ENCODE peak calls at places on chromosomes 4 and X, in ten cellular contexts. F is body of pancreas, Q is endothelial cell of umbilical vein, L is transverse colon, M is heart left ventricle, B is tibial nerve, D is ovary, P is adrenal gland, I is HCT116, K is uterus. R is an unnamed sample.
A peak's percentile ranks its signal among the peaks of the same experiment; 100 is the strongest.

GRCh38 chrX:46308106-46308505 is 237.1 kb downstream of the ZNF674 start:
- DNase-seq in D (no peak), I (no peak), F (no peak), Q (no peak), P (no peak), B (no peak), M (no peak), K (no peak), L (no peak), R (no peak)

GRCh38 chr4:20203508-20203907 is 48.2 kb upstream of the SLIT2 start:
- DNase-seq in M (no peak), K (no peak), P (no peak), D (no peak), L (no peak), I (no peak), F (no peak), Q (peak; percentile 6), B (no peak), R (no peak)

GRCh38 chrX:15946783-15947550 is 92.4 kb upstream of the AP1S2 start:
- DNase-seq in D (no peak), M (no peak), L (no peak), B (no peak), I (no peak), F (no peak), Q (no peak), P (no peak), K (no peak), R (no peak)

GRCh38 chr4:59712474-59712873 is 1487.7 kb upstream of the ADGRL3 start:
- DNase-seq in K (no peak), I (no peak), M (no peak), F (no peak), P (no peak), L (no peak), B (no peak), D (no peak), Q (no peak), R (no peak)

GRCh38 chr4:121998024-121998423 is 46.2 kb upstream of the TRPC3 start:
- DNase-seq in L (no peak), F (no peak), K (no peak), B (no peak), D (no peak), M (no peak), Q (no peak), I (no peak), P (no peak), R (no peak)

GRCh38 chr4:25844957-25845712 is 17.7 kb downstream of the SEL1L3 start:
- DNase-seq in B (no peak), K (no peak), F (no peak), Q (no peak), M (no peak), D (no peak), P (no peak), L (no peak), I (no peak), R (no peak)

GRCh38 chr4:92106816-92107215 is 196.9 kb upstream of the GRID2 start:
- DNase-seq in M (no peak), F (no peak), Q (no peak), B (no peak), I (no peak), D (no peak), K (no peak), P (no peak), L (no peak), R (no peak)

GRCh38 chr4:53068755-53069154 is 206.6 kb downstream of the RASL11B start:
- DNase-seq in I (no peak), K (no peak), Q (no peak), F (no peak), P (peak; percentile 41), M (no peak), D (no peak), L (no peak), B (no peak), R (no peak)

GRCh38 chr4:48939785-48940184 is 33.2 kb upstream of the OCIAD2 start:
- DNase-seq in I (no peak), P (peak; percentile 72), L (no peak), F (no peak), D (no peak), K (no peak), M (no peak), B (no peak), Q (peak; percentile 92), R (no peak)

GRCh38 chrX:80747832-80748231 is 61.8 kb downstream of the BRWD3 start:
- DNase-seq in M (no peak), P (no peak), B (no peak), Q (no peak), I (no peak), L (no peak), D (no peak), K (no peak), F (no peak), R (no peak)

GRCh38 chr4:85039526-85039925 is 73.0 kb upstream of the WDFY3 start:
- DNase-seq in D (no peak), Q (no peak), L (no peak), P (no peak), F (no peak), I (peak; percentile 22), B (no peak), M (no peak), K (no peak), R (no peak)

GRCh38 chrX:3717742-3718420 is 4.4 kb upstream of the PRKX start:
- DNase-seq in F (no peak), P (no peak), D (no peak), I (no peak), B (no peak), M (no peak), K (no peak), Q (no peak), L (no peak), R (no peak)

GRCh38 chr4:105634402-105634801 is 74.1 kb downstream of the INTS12 start:
- DNase-seq in B (no peak), K (no peak), L (no peak), Q (no peak), D (no peak), I (no peak), M (no peak), P (no peak), F (no peak), R (no peak)
- H3K4me3 ChIP-seq in B (no peak overlapping the region), K (no peak overlapping the region), L (no peak overlapping the region), Q (no peak overlapping the region), D (no peak overlapping the region), I (no peak overlapping the region), M (no peak overlapping the region), P (no peak overlapping the region), F (no peak overlapping the region), R (no peak overlapping the region)

DNA sequence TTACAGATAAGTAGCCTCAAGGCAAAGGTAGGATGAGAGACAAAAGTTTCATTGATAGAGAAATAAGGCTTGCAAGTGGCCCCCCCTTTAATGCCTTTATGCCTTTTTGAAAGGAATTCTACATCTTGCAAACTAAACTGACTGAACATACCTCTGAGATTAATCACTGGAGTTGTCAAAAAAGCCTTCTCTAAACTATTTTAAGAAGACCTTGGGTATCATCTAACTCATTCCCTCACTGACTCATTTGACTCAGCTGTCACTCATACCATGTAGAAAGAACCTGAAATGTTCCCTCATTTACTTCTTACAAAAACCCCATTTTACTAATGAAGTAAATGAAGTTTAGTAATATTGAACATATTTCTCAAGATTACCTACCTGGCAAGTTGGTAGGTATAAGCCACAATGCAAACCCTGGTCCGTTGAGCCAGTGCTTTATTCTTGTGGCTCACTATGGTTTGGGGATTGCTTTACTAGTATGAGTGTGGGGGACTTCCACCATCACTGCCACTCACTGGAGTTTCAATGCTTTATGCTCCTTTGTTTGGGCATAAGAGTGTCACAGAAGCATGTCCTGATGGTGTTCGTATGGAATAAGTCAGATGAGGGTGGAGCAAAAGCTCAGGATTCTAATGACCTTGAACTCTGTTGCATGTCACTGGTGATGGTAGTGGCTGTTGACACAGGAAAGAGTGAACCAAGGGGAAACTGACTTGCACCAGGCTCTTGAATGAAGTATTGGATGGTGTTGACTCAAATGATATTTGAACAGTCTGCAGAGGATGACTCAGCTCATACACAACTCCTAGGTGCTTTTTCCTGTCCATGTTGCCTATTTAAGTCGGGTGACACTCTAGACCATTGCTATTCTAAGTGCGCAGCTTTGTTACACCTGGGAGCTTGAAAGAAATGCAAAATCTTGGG is 305.5 kb upstream of the EMCN start:
- DNase-seq in I (peak; percentile 26), K (no peak), P (no peak), B (no peak), D (no peak), M (no peak), L (no peak), F (no peak), Q (no peak), R (no peak)
- TF ChIP-seq POLR2A in I (no peak), K (no peak), P (no peak), B (no peak), D (no peak), M (no peak), L (no peak), F (no peak), Q (no peak), R (no peak)

DNA sequence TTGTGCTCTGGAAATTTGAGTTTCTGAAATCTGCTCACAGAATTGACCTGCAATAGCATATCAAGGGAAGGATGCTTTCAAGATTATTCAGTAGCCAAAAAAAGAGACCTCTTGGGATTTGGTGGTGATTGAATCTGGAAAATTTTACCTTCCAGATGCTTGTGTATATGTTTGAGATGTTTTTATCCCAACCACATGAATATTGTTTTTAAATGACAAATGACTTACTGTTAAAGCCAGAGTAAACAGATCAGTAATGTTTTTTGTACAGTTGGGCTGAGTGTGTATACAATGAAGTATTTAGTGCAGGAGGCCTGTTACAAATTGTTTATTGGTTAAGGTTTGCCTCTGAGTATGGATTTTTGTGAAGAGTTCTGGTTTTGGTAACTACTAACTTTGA is 126.5 kb downstream of the CBR4 start:
- DNase-seq in L (no peak), P (no peak), K (no peak), F (no peak), I (no peak), Q (no peak), D (no peak), M (no peak), B (no peak), R (no peak)
- H3K36me3 ChIP-seq in L (peaks cover 3% of the 10 kb centered on the region), P (no peaks in the 10 kb centered on the region), K (no peaks in the 10 kb centered on the region), F (no peaks in the 10 kb centered on the region), I (peaks cover 23% of the 10 kb centered on the region), Q (peaks cover 4% of the 10 kb centered on the region), D (no peaks in the 10 kb centered on the region), M (peaks cover 41% of the 10 kb centered on the region), B (no peaks in the 10 kb centered on the region), R (no peaks in the 10 kb centered on the region)

DNA sequence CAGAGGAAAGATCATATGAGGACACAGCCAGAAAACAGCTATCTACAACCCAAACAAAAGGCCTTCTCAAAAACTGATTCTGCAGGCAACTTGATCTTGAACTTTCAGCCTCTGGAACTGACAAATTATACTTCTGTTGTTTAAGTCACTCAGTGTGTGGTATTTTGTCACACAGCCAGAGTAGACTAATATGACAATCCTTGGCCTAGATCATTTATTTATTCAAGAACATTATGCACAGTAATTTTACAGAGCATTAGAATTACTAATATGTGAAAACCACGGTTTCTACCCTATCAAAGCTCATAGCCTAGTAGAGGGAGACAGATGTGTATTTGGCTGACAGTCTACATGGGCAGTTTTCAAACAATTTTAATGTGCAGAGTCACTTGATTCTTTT is 167.8 kb upstream of the PCDH18 start:
- DNase-seq in Q (no peak), K (no peak), L (no peak), P (no peak), F (no peak), D (no peak), I (no peak), M (no peak), B (no peak), R (no peak)
- H3K4me3 ChIP-seq in Q (no peak overlapping the region), K (no peak overlapping the region), L (no peak overlapping the region), P (no peak overlapping the region), F (no peak overlapping the region), D (no peak overlapping the region), I (no peak overlapping the region), M (peak overlapping the region; percentile 0), B (no peak overlapping the region), R (no peak overlapping the region)

R was measured in right lobe of liver.